ENCODE peak calls at places on chromosomes 5 and 9, in five cellular contexts. Z is CD4-positive, CD25-positive, alpha-beta regulatory T cell; T is MM.1S; H is ovary; K is adipocyte. M is an unnamed sample.

GRCh38 chr5:125093776-125094175 is 347.3 kb upstream of the ZNF608 start:
- DNase-seq in H (no peak), K (peak; percentile 38), T (no peak), Z (no peak), M (no peak)

GRCh38 chr5:172841258-172841657 is 7.2 kb downstream of the ERGIC1 start:
- DNase-seq in K (no peak), Z (no peak), T (no peak), H (no peak), M (no peak)

GRCh38 chr5:110094109-110094508 is 404.4 kb downstream of the MAN2A1 start:
- DNase-seq in K (no peak), T (no peak), Z (no peak), H (no peak), M (no peak)

GRCh38 chr5:13955896-13956295 is 11.4 kb upstream of the DNAH5 start:
- DNase-seq in T (no peak), K (no peak), Z (no peak), H (no peak), M (no peak)

GRCh38 chr5:96142786-96143434 is 181.3 kb upstream of the ELL2 start:
- DNase-seq in K (peak; percentile 81), T (no peak), Z (no peak), H (no peak), M (no peak)

GRCh38 chr5:15574806-15575205 is 74.8 kb downstream of the FBXL7 start:
- DNase-seq in K (peak; percentile 42), Z (no peak), H (peak; percentile 19), T (no peak), M (no peak)

GRCh38 chr9:134965421-134965820 is 47.7 kb upstream of the FCN1 start:
- DNase-seq in Z (no peak), H (no peak), T (no peak), K (no peak), M (no peak)

GRCh38 chr5:13591621-13592020 is 352.9 kb downstream of the DNAH5 start:
- DNase-seq in K (no peak), H (no peak), Z (no peak), T (no peak), M (no peak)

GRCh38 chr5:145585443-145586148 is 249.5 kb downstream of the PRELID2 start:
- DNase-seq in Z (no peak), T (no peak), H (no peak), K (no peak), M (no peak)

GRCh38 chr9:91426123-91426745 is 2.6 kb upstream of the NFIL3 start:
- DNase-seq in Z (peak; percentile 61), T (peak; percentile 85), H (no peak), K (peak; percentile 69), M (peak; percentile 52)

GRCh38 chr5:168443950-168444700 is 42.1 kb upstream of the RARS1 start:
- DNase-seq in Z (no peak), K (no peak), H (no peak), T (no peak), M (no peak)

GRCh38 chr9:114016629-114017423 is 61.3 kb downstream of the AMBP start:
- DNase-seq in T (no peak), H (peak; percentile 4), Z (no peak), K (no peak), M (no peak)

GRCh38 chr5:3594514-3595101 is 1.0 kb upstream of the IRX1 start:
- DNase-seq in T (no peak), K (no peak), H (no peak), Z (no peak), M (peak; percentile 51)

GRCh38 chr5:147805030-147805454 is 22.5 kb upstream of the JAKMIP2 start:
- DNase-seq in H (no peak), K (no peak), Z (peak; percentile 31), T (peak; percentile 92), M (no peak)

GRCh38 chr5:136174021-136174659 is 18.8 kb downstream of the SMIM32 start:
- DNase-seq in K (peak; percentile 66), T (peak; percentile 50), H (no peak), Z (peak; percentile 33), M (peak; percentile 66)

GRCh38 chr9:131677445-131678180 is 62.3 kb downstream of the RAPGEF1 start:
- DNase-seq in Z (peak; percentile 54), T (peak; percentile 80), H (no peak), K (peak; percentile 84), M (no peak)

GRCh38 chr5:83077662-83078261 is 415 bp downstream of the XRCC4 start:
- DNase-seq in T (peak; percentile 10), K (peak; percentile 54), Z (no peak), H (no peak), M (peak; percentile 15)

GRCh38 chr5:120655828-120656435 is 191.8 kb downstream of the PRR16 start:
- DNase-seq in K (peak; percentile 46), Z (peak; percentile 0), T (peak; percentile 43), H (no peak), M (peak; percentile 47)

GRCh38 chr9:4510546-4511322 is 20.5 kb downstream of the SLC1A1 start:
- DNase-seq in K (no peak), Z (no peak), H (no peak), T (no peak), M (peak; percentile 44)

GRCh38 chr5:150184990-150185952 is 4.6 kb upstream of the SLC6A7 start:
- DNase-seq in K (no peak), Z (no peak), T (no peak), H (no peak), M (peak; percentile 68)

GRCh38 chr5:73391441-73391871 is 57.1 kb downstream of the FOXD1 start:
- DNase-seq in Z (no peak), H (no peak), K (peak; percentile 74), T (no peak), M (no peak)

GRCh38 chr9:29311221-29311620 is 1737.9 kb upstream of the C9orf72 start:
- DNase-seq in Z (no peak), K (no peak), T (no peak), H (no peak), M (no peak)

GRCh38 chr5:43649256-43649655 is 46.3 kb downstream of the NNT start:
- DNase-seq in Z (no peak), K (peak; percentile 58), H (no peak), T (no peak), M (no peak)

GRCh38 chr9:134942421-134943119 is 24.9 kb upstream of the FCN1 start:
- DNase-seq in Z (no peak), H (no peak), K (peak; percentile 3), T (no peak), M (no peak)

GRCh38 chr5:8150791-8151190 is 281.8 kb downstream of the MTRR start:
- DNase-seq in T (no peak), Z (no peak), K (no peak), H (no peak), M (no peak)

GRCh38 chr9:132268725-132269352 is 85.9 kb downstream of the SETX start:
- DNase-seq in K (peak; percentile 82), Z (peak; percentile 77), T (peak; percentile 70), H (peak; percentile 48), M (peak; percentile 78)

GRCh38 chr9:38068866-38069628 is at the start of gene SHB:
- DNase-seq in K (peak; percentile 88), H (peak; percentile 67), Z (peak; percentile 82), T (peak; percentile 81), M (peak; percentile 91)

GRCh38 chr9:3331801-3332200 is 194.0 kb downstream of the RFX3 start:
- DNase-seq in H (no peak), K (no peak), Z (no peak), T (no peak), M (peak; percentile 7)

GRCh38 chr5:56951131-56951945 is 585 bp downstream of the MIER3 start:
- DNase-seq in Z (peak; percentile 26), T (peak; percentile 32), K (peak; percentile 56), H (peak; percentile 34), M (peak; percentile 58)

GRCh38 chr5:90173299-90174030 is 236.1 kb downstream of the CETN3 start:
- DNase-seq in T (no peak), H (no peak), K (no peak), Z (no peak), M (no peak)
- H3K4me1 ChIP-seq in T (no peaks in the 10 kb centered on the region), H (no peaks in the 10 kb centered on the region), K (peaks cover 22% of the 10 kb centered on the region), Z (no peaks in the 10 kb centered on the region), M (no peaks in the 10 kb centered on the region)

DNA sequence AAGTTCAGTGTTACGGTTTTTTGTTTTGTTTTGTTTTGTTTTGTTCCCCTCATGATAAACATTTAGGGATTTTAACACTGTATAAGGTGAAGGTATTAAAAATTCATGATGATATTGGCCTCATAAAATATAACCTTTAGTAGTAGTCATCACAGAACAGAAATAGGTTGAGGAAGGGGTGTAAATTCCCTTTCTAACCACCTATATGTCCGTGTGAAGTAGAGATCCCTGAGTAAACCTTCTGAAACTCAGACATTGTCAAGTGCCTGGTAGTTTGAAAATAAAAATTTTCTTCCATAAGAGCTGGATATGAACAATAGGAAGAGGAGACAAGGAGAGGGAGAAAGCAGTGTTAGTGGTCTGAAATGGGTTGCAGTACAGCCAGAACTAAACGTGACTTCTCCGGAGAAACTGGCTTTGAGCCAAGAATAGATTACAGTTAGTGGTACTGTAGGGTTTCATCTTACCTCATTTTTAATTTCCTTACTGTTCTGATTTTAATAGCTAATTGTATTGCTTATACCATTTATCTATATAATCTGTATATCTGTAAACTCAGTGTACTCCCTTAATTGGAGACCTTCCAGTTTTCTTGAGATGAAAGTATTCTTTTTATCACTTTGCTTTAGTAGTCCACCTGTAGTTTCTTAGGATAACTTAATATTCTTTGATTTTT is 18.3 kb downstream of the UGCG start:
- DNase-seq in Z (peak; percentile 31), K (peak; percentile 62), T (no peak), H (no peak), M (no peak)
- H3K4me1 ChIP-seq in Z (peaks cover 54% of the 10 kb centered on the region), K (peaks cover 13% of the 10 kb centered on the region), T (peaks cover 7% of the 10 kb centered on the region), H (peaks cover 4% of the 10 kb centered on the region), M (peaks cover 11% of the 10 kb centered on the region)

GRCh38 chr5:78507531-78507930 is 141.0 kb downstream of the LHFPL2 start:
- DNase-seq in Z (no peak), K (no peak), H (no peak), T (no peak), M (no peak)

GRCh38 chr5:78506296-78507049 is 142.1 kb downstream of the LHFPL2 start:
- DNase-seq in K (peak; percentile 58), T (no peak), Z (no peak), H (no peak), M (no peak)

GRCh38 chr5:78505860-78506259 is 142.7 kb downstream of the LHFPL2 start:
- DNase-seq in T (no peak), K (no peak), Z (no peak), H (no peak), M (no peak)

GRCh38 chr5:78503958-78504357 is 143.5 kb downstream of the SCAMP1 start:
- DNase-seq in T (no peak), K (no peak), H (no peak), Z (no peak), M (no peak)

DNA sequence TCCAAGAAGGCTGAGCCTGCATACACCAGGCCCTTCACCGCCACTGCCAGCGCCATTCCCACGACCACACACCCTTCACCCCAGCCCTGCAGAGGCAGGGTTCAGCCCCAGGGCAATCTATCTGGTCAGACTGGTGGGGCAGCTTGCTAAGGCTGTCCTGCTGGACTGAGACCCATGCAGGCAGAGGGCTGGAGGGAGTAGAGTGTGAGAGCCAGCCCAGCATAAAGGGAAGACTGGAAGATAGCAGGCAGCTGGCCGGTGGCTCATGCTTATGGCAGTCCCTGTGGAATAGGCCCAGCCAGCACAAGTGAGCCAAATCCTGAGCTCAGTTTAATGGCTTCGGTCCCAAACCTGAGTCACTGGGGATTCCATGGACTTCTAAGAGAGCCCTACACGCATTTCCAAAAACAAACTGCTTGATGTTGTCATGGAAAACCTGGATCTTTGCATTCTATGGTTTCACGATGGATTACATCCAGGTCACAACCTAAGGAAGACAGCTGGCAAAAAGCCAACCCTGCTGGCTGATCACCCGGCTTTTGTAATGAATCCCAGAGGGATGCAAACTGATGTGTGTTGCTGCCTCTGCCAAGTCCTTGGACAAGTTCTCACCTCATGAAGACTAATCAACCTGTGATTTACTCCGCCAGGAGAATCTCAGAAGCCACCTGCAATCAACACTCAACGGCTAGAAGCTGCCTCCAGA is 143.7 kb downstream of the LHFPL2 start:
- DNase-seq in K (peak; percentile 95), H (peak; percentile 88), Z (no peak), T (no peak), M (peak; percentile 72)
- H3K4me1 ChIP-seq in K (peaks cover 87% of the 10 kb centered on the region), H (peaks cover 15% of the 10 kb centered on the region), Z (peaks cover 7% of the 10 kb centered on the region), T (no peaks in the 10 kb centered on the region), M (peaks cover 77% of the 10 kb centered on the region)

GRCh38 chr9:87580941-87581438 is 83.3 kb downstream of the DAPK1 start:
- DNase-seq in Z (no peak), K (no peak), H (no peak), T (no peak), M (no peak)
- H3K4me1 ChIP-seq in Z (no peaks in the 10 kb centered on the region), K (peaks cover 21% of the 10 kb centered on the region), H (peaks cover 39% of the 10 kb centered on the region), T (no peaks in the 10 kb centered on the region), M (peaks cover 36% of the 10 kb centered on the region)

M was measured in hepatocyte.